ENCODE peak calls at places on chromosomes 2 and 18, in seven cellular contexts. One of them, this sample, is unnamed.

GRCh38 chr2:66805136-66805535 is 370.2 kb downstream of the MEIS1 start:
- DNase-seq in K562: no peak
- DNase-seq in HCT116: no peak
- DNase-seq in IMR-90: peak
- DNase-seq in GM12878: no peak
- DNase-seq in HepG2: no peak
- DNase-seq in A549: no peak
- DNase-seq in this sample: no peak

GRCh38 chr2:233572468-233572867 is 5.9 kb upstream of the USP40 start:
- DNase-seq in HepG2: no peak
- DNase-seq in GM12878: no peak
- DNase-seq in HCT116: no peak
- DNase-seq in A549: no peak
- DNase-seq in K562: no peak
- DNase-seq in IMR-90: no peak
- DNase-seq in this sample: no peak

GRCh38 chr2:31297751-31298150 is 63.8 kb downstream of the EHD3 start:
- DNase-seq in HepG2: no peak
- DNase-seq in K562: no peak
- DNase-seq in HCT116: no peak
- DNase-seq in IMR-90: peak
- DNase-seq in A549: peak
- DNase-seq in GM12878: no peak
- DNase-seq in this sample: no peak

GRCh38 chr2:224147174-224147573 is 108.1 kb upstream of the SERPINE2 start:
- DNase-seq in HCT116: peak
- DNase-seq in A549: peak
- DNase-seq in K562: no peak
- DNase-seq in GM12878: no peak
- DNase-seq in HepG2: no peak
- DNase-seq in IMR-90: peak
- DNase-seq in this sample: no peak

GRCh38 chr2:83742117-83742782 is 716.8 kb downstream of the SUCLG1 start:
- DNase-seq in GM12878: no peak
- DNase-seq in HepG2: no peak
- DNase-seq in K562: no peak
- DNase-seq in IMR-90: no peak
- DNase-seq in A549: peak
- DNase-seq in HCT116: no peak
- DNase-seq in this sample: no peak

GRCh38 chr2:3277050-3277747 is 100.4 kb downstream of the EIPR1 start:
- DNase-seq in K562: no peak
- DNase-seq in GM12878: no peak
- DNase-seq in HCT116: no peak
- DNase-seq in IMR-90: no peak
- DNase-seq in A549: no peak
- DNase-seq in HepG2: no peak
- DNase-seq in this sample: no peak

GRCh38 chr2:134766583-134766982 is 47.8 kb upstream of the TMEM163 start:
- DNase-seq in HepG2: no peak
- DNase-seq in K562: no peak
- DNase-seq in HCT116: no peak
- DNase-seq in IMR-90: no peak
- DNase-seq in A549: no peak
- DNase-seq in GM12878: no peak
- DNase-seq in this sample: no peak

GRCh38 chr2:79849949-79850348 is 337.1 kb downstream of the CTNNA2 start:
- DNase-seq in IMR-90: no peak
- DNase-seq in K562: no peak
- DNase-seq in HCT116: no peak
- DNase-seq in HepG2: no peak
- DNase-seq in A549: no peak
- DNase-seq in GM12878: no peak
- DNase-seq in this sample: no peak

GRCh38 chr2:36294290-36294689 is 61.3 kb upstream of the CRIM1 start:
- DNase-seq in HCT116: no peak
- DNase-seq in GM12878: no peak
- DNase-seq in A549: no peak
- DNase-seq in K562: no peak
- DNase-seq in HepG2: no peak
- DNase-seq in IMR-90: no peak
- DNase-seq in this sample: no peak

GRCh38 chr2:156586621-156587020 is 150.4 kb downstream of the GPD2 start:
- DNase-seq in HCT116: no peak
- DNase-seq in K562: no peak
- DNase-seq in IMR-90: no peak
- DNase-seq in GM12878: no peak
- DNase-seq in HepG2: no peak
- DNase-seq in A549: no peak
- DNase-seq in this sample: no peak
- TF ChIP-seq CEBPB in HCT116: no peak
- TF ChIP-seq CEBPB in K562: no peak
- TF ChIP-seq CEBPB in IMR-90: no peak
- TF ChIP-seq CEBPB in GM12878: no peak
- TF ChIP-seq CEBPB in HepG2: no peak
- TF ChIP-seq CEBPB in A549: no peak
- TF ChIP-seq CEBPB in this sample: no peak

DNA sequence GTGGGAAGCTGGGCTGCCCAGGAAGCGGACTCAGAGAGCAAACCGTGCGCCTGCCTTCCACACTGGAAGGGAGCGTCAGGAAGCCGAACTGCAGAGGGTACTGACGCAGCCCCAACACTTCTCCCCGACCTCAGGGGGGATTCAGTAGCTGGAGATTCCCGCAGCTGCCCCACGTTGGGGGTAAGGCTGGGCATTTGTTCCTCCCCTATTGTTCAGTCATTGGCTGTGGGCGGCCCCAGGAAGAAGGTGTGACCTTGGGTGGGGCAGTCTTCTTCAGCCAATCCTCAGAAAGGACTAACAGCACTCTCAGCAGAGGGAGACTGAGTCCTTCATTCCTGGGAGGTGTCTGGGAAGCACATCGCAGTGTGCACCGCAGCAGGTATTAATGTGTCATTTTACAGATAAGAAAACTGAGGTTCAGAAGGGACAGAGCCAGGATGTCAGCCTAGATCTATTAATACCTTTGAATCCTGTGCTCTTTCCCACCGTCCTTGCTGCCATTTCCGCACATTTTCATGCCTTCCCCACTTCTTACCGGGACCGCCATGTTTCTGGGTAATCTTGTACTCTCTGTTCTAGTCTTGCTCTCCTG is 12.1 kb upstream of the C18orf32 start:
- DNase-seq in HCT116: no peak
- DNase-seq in IMR-90: no peak
- DNase-seq in K562: no peak
- DNase-seq in HepG2: no peak
- DNase-seq in A549: no peak
- DNase-seq in GM12878: no peak
- DNase-seq in this sample: no peak
- TF ChIP-seq CEBPB in HCT116: no peak
- TF ChIP-seq CEBPB in IMR-90: no peak
- TF ChIP-seq CEBPB in K562: no peak
- TF ChIP-seq CEBPB in HepG2: no peak
- TF ChIP-seq CEBPB in A549: no peak
- TF ChIP-seq CEBPB in GM12878: no peak
- TF ChIP-seq CEBPB in this sample: no peak

GRCh38 chr2:112493048-112493447 is 11.1 kb downstream of the TTL start:
- DNase-seq in HepG2: no peak
- DNase-seq in HCT116: no peak
- DNase-seq in K562: no peak
- DNase-seq in GM12878: no peak
- DNase-seq in A549: peak
- DNase-seq in IMR-90: peak
- DNase-seq in this sample: no peak

GRCh38 chr2:112488201-112488600 is 6.2 kb downstream of the TTL start:
- DNase-seq in HCT116: no peak
- DNase-seq in A549: no peak
- DNase-seq in K562: no peak
- DNase-seq in GM12878: no peak
- DNase-seq in HepG2: no peak
- DNase-seq in IMR-90: no peak
- DNase-seq in this sample: no peak

GRCh38 chr2:112491946-112492345 is 10.0 kb downstream of the TTL start:
- DNase-seq in GM12878: no peak
- DNase-seq in A549: no peak
- DNase-seq in IMR-90: no peak
- DNase-seq in HepG2: no peak
- DNase-seq in HCT116: no peak
- DNase-seq in K562: no peak
- DNase-seq in this sample: no peak

GRCh38 chr2:112494839-112495238 is 12.9 kb downstream of the TTL start:
- DNase-seq in HepG2: no peak
- DNase-seq in K562: no peak
- DNase-seq in GM12878: no peak
- DNase-seq in IMR-90: no peak
- DNase-seq in HCT116: no peak
- DNase-seq in A549: no peak
- DNase-seq in this sample: no peak

GRCh38 chr2:112493858-112494648 is 12.1 kb downstream of the TTL start:
- DNase-seq in HepG2: peak
- DNase-seq in GM12878: no peak
- DNase-seq in A549: peak
- DNase-seq in K562: peak
- DNase-seq in IMR-90: peak
- DNase-seq in HCT116: no peak
- DNase-seq in this sample: no peak
- TF ChIP-seq CEBPB in HepG2: no peak
- TF ChIP-seq CEBPB in GM12878: no peak
- TF ChIP-seq CEBPB in A549: no peak
- TF ChIP-seq CEBPB in K562: no peak
- TF ChIP-seq CEBPB in IMR-90: no peak
- TF ChIP-seq CEBPB in HCT116: no peak
- TF ChIP-seq CEBPB in this sample: no peak

GRCh38 chr18:54284967-54285785 is 15.9 kb downstream of the POLI start:
- DNase-seq in HCT116: no peak
- DNase-seq in K562: no peak
- DNase-seq in A549: no peak
- DNase-seq in GM12878: peak
- DNase-seq in IMR-90: peak
- DNase-seq in HepG2: no peak
- DNase-seq in this sample: no peak
- TF ChIP-seq CEBPB in HCT116: no peak
- TF ChIP-seq CEBPB in K562: no peak
- TF ChIP-seq CEBPB in A549: no peak
- TF ChIP-seq CEBPB in GM12878: peak
- TF ChIP-seq CEBPB in IMR-90: no peak
- TF ChIP-seq CEBPB in HepG2: no peak
- TF ChIP-seq CEBPB in this sample: no peak

DNA sequence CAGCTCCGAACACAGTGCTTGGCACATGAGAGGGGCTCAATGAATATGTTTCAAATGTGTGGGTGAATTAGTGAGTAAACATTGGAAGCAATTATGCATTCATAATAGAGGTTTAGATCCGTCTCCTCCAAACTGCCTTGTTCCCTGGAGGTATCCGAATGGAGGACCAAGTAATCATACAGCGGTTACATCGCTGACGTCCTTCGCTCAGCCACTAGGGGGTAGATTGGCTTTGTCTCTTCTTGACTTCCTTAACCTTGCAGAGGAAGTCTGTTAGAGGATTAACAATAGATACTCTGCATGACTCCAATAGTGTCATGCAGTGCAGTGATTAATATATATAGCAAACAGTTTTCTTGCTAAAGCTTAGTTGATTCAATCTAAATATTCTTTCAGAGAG is 517.0 kb downstream of the PTPRM start:
- DNase-seq in A549: peak
- DNase-seq in HCT116: peak
- DNase-seq in IMR-90: peak
- DNase-seq in K562: peak
- DNase-seq in HepG2: peak
- DNase-seq in GM12878: no peak
- DNase-seq in this sample: peak
- TF ChIP-seq CEBPB in A549: no peak
- TF ChIP-seq CEBPB in HCT116: no peak
- TF ChIP-seq CEBPB in IMR-90: no peak
- TF ChIP-seq CEBPB in K562: no peak
- TF ChIP-seq CEBPB in HepG2: no peak
- TF ChIP-seq CEBPB in GM12878: no peak
- TF ChIP-seq CEBPB in this sample: no peak

GRCh38 chr18:78629426-78629825 is 350.2 kb upstream of the SALL3 start:
- DNase-seq in A549: no peak
- DNase-seq in K562: no peak
- DNase-seq in HepG2: no peak
- DNase-seq in IMR-90: no peak
- DNase-seq in HCT116: no peak
- DNase-seq in GM12878: no peak
- DNase-seq in this sample: no peak
- TF ChIP-seq CEBPB in A549: no peak
- TF ChIP-seq CEBPB in K562: no peak
- TF ChIP-seq CEBPB in HepG2: no peak
- TF ChIP-seq CEBPB in IMR-90: no peak
- TF ChIP-seq CEBPB in HCT116: no peak
- TF ChIP-seq CEBPB in GM12878: no peak
- TF ChIP-seq CEBPB in this sample: no peak